ENCODE peak calls at places on chromosomes 1 and 21, in four cellular contexts. One of them, this sample, is unnamed.

GRCh38 chr1:36508257-36508656 is 25.5 kb upstream of the CSF3R start:
- DNase-seq in head of caudate nucleus: no peak
- DNase-seq in mesenteric fat pad: peak
- DNase-seq in left cardiac atrium: no peak
- DNase-seq in this sample: no peak

GRCh38 chr1:232922475-232922874 is 27.9 kb upstream of the NTPCR start:
- DNase-seq in left cardiac atrium: no peak
- DNase-seq in head of caudate nucleus: no peak
- DNase-seq in mesenteric fat pad: no peak
- DNase-seq in this sample: no peak

GRCh38 chr1:1687846-1688245 is 4.7 kb downstream of the SLC35E2B start:
- DNase-seq in mesenteric fat pad: no peak
- DNase-seq in left cardiac atrium: no peak
- DNase-seq in head of caudate nucleus: no peak
- DNase-seq in this sample: peak

GRCh38 chr1:204660509-204660908 is 25.0 kb downstream of the LRRN2 start:
- DNase-seq in left cardiac atrium: no peak
- DNase-seq in head of caudate nucleus: no peak
- DNase-seq in mesenteric fat pad: no peak
- DNase-seq in this sample: no peak

GRCh38 chr21:40049031-40049958 is 182.1 kb downstream of the PCP4 start:
- DNase-seq in head of caudate nucleus: no peak
- DNase-seq in mesenteric fat pad: no peak
- DNase-seq in left cardiac atrium: no peak
- DNase-seq in this sample: no peak

GRCh38 chr1:228312091-228312764 is 94.4 kb downstream of the TRIM11 start:
- DNase-seq in left cardiac atrium: no peak
- DNase-seq in mesenteric fat pad: peak
- DNase-seq in head of caudate nucleus: no peak
- DNase-seq in this sample: peak

GRCh38 chr1:88608139-88608943 is 75.7 kb upstream of the PKN2 start:
- DNase-seq in mesenteric fat pad: no peak
- DNase-seq in left cardiac atrium: no peak
- DNase-seq in head of caudate nucleus: no peak
- DNase-seq in this sample: no peak

GRCh38 chr1:208058212-208059155 is 147.6 kb upstream of the CD34 start:
- DNase-seq in mesenteric fat pad: no peak
- DNase-seq in left cardiac atrium: no peak
- DNase-seq in head of caudate nucleus: no peak
- DNase-seq in this sample: no peak

GRCh38 chr1:2501820-2502119 is 24.6 kb downstream of the PANK4 start:
- DNase-seq in left cardiac atrium: no peak
- DNase-seq in head of caudate nucleus: no peak
- DNase-seq in mesenteric fat pad: no peak
- DNase-seq in this sample: no peak